ENCODE peak calls at places on chromosomes 4 and X, in four cellular contexts. One of them, this sample, is unnamed.

GRCh38 chr4:123995939-123996338 is 599.3 kb downstream of the SPRY1 start:
- DNase-seq in AG08395: peak
- DNase-seq in T-cell: no peak
- DNase-seq in fibroblast of the conjunctiva: no peak
- DNase-seq in this sample: no peak

GRCh38 chrX:115058276-115058675 is 40.9 kb upstream of the IL13RA2 start:
- DNase-seq in AG08395: peak
- DNase-seq in T-cell: no peak
- DNase-seq in fibroblast of the conjunctiva: peak
- DNase-seq in this sample: no peak

GRCh38 chr4:52958232-52958631 is 96.1 kb downstream of the RASL11B start:
- DNase-seq in AG08395: peak
- DNase-seq in T-cell: no peak
- DNase-seq in fibroblast of the conjunctiva: no peak
- DNase-seq in this sample: no peak

GRCh38 chr4:8182858-8183725 is 16.0 kb upstream of the SH3TC1 start:
- DNase-seq in T-cell: no peak
- DNase-seq in fibroblast of the conjunctiva: peak
- DNase-seq in AG08395: peak
- DNase-seq in this sample: no peak

GRCh38 chrX:128623361-128623760 is 571.2 kb upstream of the ACTRT1 start:
- DNase-seq in fibroblast of the conjunctiva: no peak
- DNase-seq in T-cell: no peak
- DNase-seq in AG08395: no peak
- DNase-seq in this sample: no peak

GRCh38 chr4:147779449-147779848 is 47.6 kb downstream of the ARHGAP10 start:
- DNase-seq in AG08395: no peak
- DNase-seq in T-cell: no peak
- DNase-seq in fibroblast of the conjunctiva: no peak
- DNase-seq in this sample: no peak

GRCh38 chr4:47510506-47511143 is 25.6 kb downstream of the ATP10D start:
- DNase-seq in T-cell: no peak
- DNase-seq in fibroblast of the conjunctiva: no peak
- DNase-seq in AG08395: peak
- DNase-seq in this sample: no peak

GRCh38 chr4:147407261-147408045 is 73.4 kb upstream of the EDNRA start:
- DNase-seq in T-cell: no peak
- DNase-seq in AG08395: no peak
- DNase-seq in fibroblast of the conjunctiva: no peak
- DNase-seq in this sample: no peak

GRCh38 chr4:110663738-110664444 is 41.0 kb upstream of the PITX2 start:
- DNase-seq in T-cell: no peak
- DNase-seq in AG08395: peak
- DNase-seq in fibroblast of the conjunctiva: peak
- DNase-seq in this sample: no peak

GRCh38 chr4:133596459-133596858 is 447.4 kb downstream of the PCDH10 start:
- DNase-seq in AG08395: no peak
- DNase-seq in T-cell: no peak
- DNase-seq in fibroblast of the conjunctiva: no peak
- DNase-seq in this sample: no peak

GRCh38 chrX:97529801-97530200 is 646.1 kb downstream of the RPA4 start:
- DNase-seq in T-cell: no peak
- DNase-seq in AG08395: no peak
- DNase-seq in fibroblast of the conjunctiva: no peak
- DNase-seq in this sample: no peak

GRCh38 chrX:119015407-119016242 is 41.2 kb downstream of the LONRF3 start:
- DNase-seq in AG08395: peak
- DNase-seq in T-cell: no peak
- DNase-seq in fibroblast of the conjunctiva: peak
- DNase-seq in this sample: no peak

GRCh38 chr4:72899214-72899613 is 170.3 kb downstream of the COX18 start:
- DNase-seq in T-cell: no peak
- DNase-seq in AG08395: no peak
- DNase-seq in fibroblast of the conjunctiva: no peak
- DNase-seq in this sample: no peak

GRCh38 chr4:10590896-10591295 is 93.7 kb downstream of the CLNK start:
- DNase-seq in T-cell: no peak
- DNase-seq in fibroblast of the conjunctiva: no peak
- DNase-seq in AG08395: no peak
- DNase-seq in this sample: no peak

GRCh38 chr4:30802622-30803323 is 82.6 kb downstream of the PCDH7 start:
- DNase-seq in T-cell: no peak
- DNase-seq in AG08395: peak
- DNase-seq in fibroblast of the conjunctiva: peak
- DNase-seq in this sample: no peak

GRCh38 chr4:70996014-70996353 is 2.5 kb downstream of the DCK start:
- DNase-seq in AG08395: no peak
- DNase-seq in T-cell: no peak
- DNase-seq in fibroblast of the conjunctiva: no peak
- DNase-seq in this sample: no peak

GRCh38 chrX:102768984-102769761 is 48.6 kb downstream of the GPRASP3 start:
- DNase-seq in AG08395: peak
- DNase-seq in T-cell: peak
- DNase-seq in fibroblast of the conjunctiva: peak
- DNase-seq in this sample: peak

GRCh38 chrX:53257166-53257565 is 24.2 kb downstream of the IQSEC2 start:
- DNase-seq in fibroblast of the conjunctiva: no peak
- DNase-seq in T-cell: no peak
- DNase-seq in AG08395: no peak
- DNase-seq in this sample: no peak

GRCh38 chr4:54657194-54657555 is 582 bp upstream of the KIT start:
- DNase-seq in T-cell: no peak
- DNase-seq in fibroblast of the conjunctiva: no peak
- DNase-seq in AG08395: no peak
- DNase-seq in this sample: no peak

GRCh38 chr4:2142630-2143427 is 83.7 kb downstream of the NAT8L start:
- DNase-seq in AG08395: no peak
- DNase-seq in fibroblast of the conjunctiva: no peak
- DNase-seq in T-cell: no peak
- DNase-seq in this sample: no peak

GRCh38 chr4:41609851-41610250 is 71.9 kb downstream of the LIMCH1 start:
- DNase-seq in fibroblast of the conjunctiva: no peak
- DNase-seq in T-cell: no peak
- DNase-seq in AG08395: no peak
- DNase-seq in this sample: no peak

GRCh38 chrX:70172226-70172625 is 5.1 kb upstream of the DGAT2L6 start:
- DNase-seq in AG08395: no peak
- DNase-seq in fibroblast of the conjunctiva: no peak
- DNase-seq in T-cell: no peak
- DNase-seq in this sample: no peak

This sample was measured in activated T-helper 1 cell treated with anti-CD3 and anti-CD28 coated beads, Interleukin-12 subunit alpha, Interleukin-12 subunit beta, Interleukin-2, Interleukin-4 antibody, amounts not matched to agents 30 ng/mL and 10 ng/mL and 1 ng/mL, durations not matched to agents 14 hours and 24 hours and 36 hours.